ENCODE peak calls at places on chromosomes 1 and 21, in four cellular contexts. D, Q, T and E are unnamed samples.

GRCh38 chr1:68010094-68010493 is 40.3 kb downstream of the DIRAS3 start:
- DNase-seq in D (no peak), T (peak), Q (no peak), E (no peak)

GRCh38 chr1:230728710-230729392 is 14.9 kb upstream of the AGT start:
- DNase-seq in T (no peak), D (no peak), Q (no peak), E (peak)

GRCh38 chr1:77282866-77283539 is 1.2 kb downstream of the AK5 start:
- DNase-seq in D (no peak), Q (no peak), T (peak), E (no peak)

GRCh38 chr1:234515411-234515810 is 36.4 kb upstream of the TARBP1 start:
- DNase-seq in D (no peak), T (peak), Q (no peak), E (no peak)

GRCh38 chr1:229855999-229856650 is 210.9 kb upstream of the GALNT2 start:
- DNase-seq in Q (no peak), T (no peak), D (peak), E (no peak)

GRCh38 chr1:225425211-225425786 is 2.5 kb downstream of the LBR start:
- DNase-seq in T (peak), Q (no peak), D (peak), E (no peak)

GRCh38 chr1:87450615-87451209 is 122.0 kb downstream of the LMO4 start:
- DNase-seq in D (peak), Q (no peak), T (peak), E (no peak)

GRCh38 chr1:213989071-213989739 is 1.4 kb downstream of the PROX1 start:
- DNase-seq in D (no peak), Q (no peak), T (peak), E (no peak)

GRCh38 chr1:176949033-176949662 is 215.4 kb downstream of the ASTN1 start:
- DNase-seq in D (peak), Q (peak), T (peak), E (peak)

DNA sequence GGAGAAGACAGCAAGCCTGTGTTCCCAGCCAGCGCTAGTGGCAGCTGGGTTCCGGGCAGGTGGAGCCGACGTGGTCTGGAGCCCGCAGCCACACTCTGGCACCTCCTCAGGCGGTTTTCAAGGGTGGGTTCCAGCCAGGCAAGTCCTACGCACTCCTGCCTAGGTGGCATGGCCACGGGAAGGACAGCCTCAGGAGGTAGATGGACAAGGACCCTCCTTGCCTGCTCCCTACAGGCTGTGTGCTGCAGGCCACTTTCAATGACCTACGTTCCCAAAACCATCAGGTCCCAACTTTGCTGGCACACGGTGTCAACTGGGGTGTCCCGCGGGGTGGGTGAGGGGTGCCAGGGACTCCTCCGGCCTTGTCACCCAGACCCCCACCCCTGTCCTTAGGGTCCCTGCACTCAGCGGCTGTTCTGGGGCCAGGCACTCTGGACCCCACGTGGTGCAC is 6.7 kb upstream of the PTGER3 start:
- DNase-seq in T (no peak), D (no peak), Q (no peak), E (no peak)
- H3K4me3 ChIP-seq in T (no peak), D (no peak), Q (no peak), E (no peak)

DNA sequence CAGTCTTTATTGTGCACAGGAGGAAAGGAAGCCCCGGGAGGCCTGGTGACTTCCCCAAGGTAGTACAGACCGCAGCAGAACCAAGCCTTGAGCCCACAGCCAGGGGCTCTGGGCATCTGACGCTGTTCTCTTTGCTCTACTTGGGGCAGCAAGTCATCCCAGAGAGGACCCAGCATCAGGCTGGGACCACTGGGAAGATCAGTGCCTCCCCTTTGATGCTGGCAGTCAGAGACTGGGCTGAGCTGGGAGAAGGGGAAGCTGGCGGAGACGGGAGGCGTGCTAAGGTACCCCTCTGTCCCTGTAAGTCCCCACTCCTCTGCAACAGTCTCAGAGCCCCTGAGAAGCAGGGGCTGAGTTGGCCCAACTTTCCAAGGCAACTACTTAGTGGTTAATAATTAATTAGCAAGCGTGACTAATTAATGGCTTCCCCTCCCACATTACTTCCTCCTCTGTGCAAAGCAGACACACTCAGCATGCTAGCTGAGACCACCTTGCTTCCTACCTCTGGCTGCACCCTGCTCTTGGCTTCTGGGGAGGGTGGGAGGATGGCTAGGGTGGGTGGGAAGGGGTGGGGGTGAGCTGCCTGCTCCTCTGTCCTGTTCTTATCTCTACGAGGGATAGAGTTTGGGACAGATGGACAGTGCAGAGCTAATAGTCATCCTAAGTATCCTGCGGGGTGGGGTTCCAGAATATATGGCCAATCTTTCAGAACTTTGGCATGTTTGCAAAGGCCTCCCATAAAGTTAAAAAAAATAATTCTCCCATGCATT is 1.3 kb downstream of the INAVA start:
- DNase-seq in T (no peak), Q (no peak), D (no peak), E (no peak)
- H3K4me3 ChIP-seq in T (no peak), Q (no peak), D (no peak), E (no peak)

GRCh38 chr21:14541840-14542495 is 4.1 kb downstream of the SAMSN1 start:
- DNase-seq in Q (no peak), T (no peak), D (no peak), E (no peak)

GRCh38 chr21:14547834-14548513 is 1.9 kb upstream of the SAMSN1 start:
- DNase-seq in D (no peak), Q (no peak), T (no peak), E (no peak)

GRCh38 chr21:14542638-14543037 is 3.5 kb downstream of the SAMSN1 start:
- DNase-seq in Q (no peak), T (no peak), D (no peak), E (no peak)

GRCh38 chr21:14545906-14546480 is at the start of gene SAMSN1:
- DNase-seq in T (no peak), D (no peak), Q (no peak), E (peak)

GRCh38 chr21:14543983-14544382 is 2.1 kb downstream of the SAMSN1 start:
- DNase-seq in D (no peak), T (no peak), Q (no peak), E (no peak)
- H3K4me3 ChIP-seq in D (no peak), T (no peak), Q (no peak), E (no peak)

GRCh38 chr1:65527211-65527610 is 106.7 kb downstream of the LEPR start:
- DNase-seq in Q (no peak), T (no peak), D (no peak), E (no peak)

GRCh38 chr1:65527672-65528071 is 107.2 kb downstream of the LEPR start:
- DNase-seq in D (no peak), T (no peak), Q (no peak), E (peak)

GRCh38 chr1:65524931-65525296 is 104.4 kb downstream of the LEPR start:
- DNase-seq in Q (no peak), T (no peak), D (no peak), E (peak)

GRCh38 chr1:65525297-65526048 is 105.0 kb downstream of the LEPR start:
- DNase-seq in Q (no peak), T (no peak), D (no peak), E (peak)

DNA sequence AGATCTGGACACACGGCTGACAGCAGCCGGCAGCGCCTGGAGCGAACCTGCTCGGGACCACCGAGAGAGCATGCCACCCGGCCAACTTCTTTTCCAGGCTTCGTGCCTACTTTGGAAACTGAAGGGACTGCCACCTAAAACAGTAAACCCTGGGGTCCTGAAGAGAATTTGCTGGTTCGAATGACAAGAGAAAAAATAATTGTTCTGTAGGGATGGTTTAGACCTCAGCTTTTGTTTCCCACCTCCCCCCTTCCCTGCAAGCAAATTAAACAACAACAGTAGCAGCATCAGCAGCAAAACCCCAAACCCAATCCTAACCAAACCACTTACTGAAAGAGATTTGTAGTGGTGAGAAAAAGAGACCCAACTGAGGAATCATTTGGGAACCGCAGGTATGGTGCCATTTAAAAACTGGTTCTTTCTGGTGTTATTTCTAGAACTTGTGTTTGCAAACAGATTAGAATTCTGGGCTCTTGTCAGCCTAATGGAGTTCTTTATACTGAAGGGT is 105.6 kb downstream of the LEPR start:
- DNase-seq in T (no peak), Q (no peak), D (no peak), E (no peak)
- H3K4me3 ChIP-seq in T (no peak), Q (no peak), D (no peak), E (peak)

GRCh38 chr1:39692152-39693064 is 1.2 kb upstream of the HPCAL4 start:
- DNase-seq in T (peak), Q (no peak), D (no peak), E (peak)
- H3K4me3 ChIP-seq in T (no peak), Q (no peak), D (no peak), E (peak)

GRCh38 chr1:162566870-162567269 is 5.3 kb downstream of the UAP1 start:
- DNase-seq in D (no peak), T (no peak), Q (no peak), E (no peak)

GRCh38 chr1:162565460-162565859 is 3.9 kb downstream of the UAP1 start:
- DNase-seq in D (no peak), Q (no peak), T (no peak), E (no peak)

GRCh38 chr1:162570718-162571117 is 9.2 kb downstream of the UAP1 start:
- DNase-seq in D (no peak), Q (no peak), T (no peak), E (no peak)

GRCh38 chr1:162571696-162572095 is 10.2 kb downstream of the UAP1 start:
- DNase-seq in D (no peak), T (no peak), Q (no peak), E (no peak)

DNA sequence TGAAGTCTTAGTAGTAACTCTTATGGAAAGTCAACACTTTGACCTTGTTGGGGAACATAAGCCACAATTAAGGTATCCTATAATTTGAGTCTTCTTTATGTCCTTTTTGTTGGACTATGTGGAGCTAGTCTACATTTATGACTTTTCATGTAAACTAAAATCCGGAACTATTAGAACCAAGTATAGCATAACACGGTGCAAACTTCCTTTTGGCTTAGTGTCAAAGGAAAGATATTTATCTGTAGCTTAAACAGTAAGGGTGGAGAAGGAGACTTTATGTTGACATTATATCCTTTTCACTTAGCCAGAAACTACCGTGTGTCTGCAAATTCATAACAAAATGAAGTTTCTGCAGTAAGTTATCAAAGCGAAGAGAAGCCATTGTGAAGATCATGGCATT is 7.3 kb downstream of the UAP1 start:
- DNase-seq in T (no peak), Q (no peak), D (no peak), E (no peak)
- H3K4me3 ChIP-seq in T (no peak), Q (no peak), D (no peak), E (no peak)